ENCODE peak calls at places on chromosome 14, in six cellular contexts. Q is gastrocnemius medialis, Z is tibial artery, Y is tibial nerve, W is HCT116, V is lower lobe of right lung. L is an unnamed sample.

GRCh38 chr14:37054869-37055268 is 117.5 kb downstream of the SLC25A21 start:
- DNase-seq in Q (no peak), Z (no peak), Y (no peak), W (no peak), V (no peak), L (no peak)

GRCh38 chr14:93023039-93023438 is 92.7 kb downstream of the ITPK1 start:
- DNase-seq in Q (no peak), Z (no peak), Y (no peak), W (peak; percentile 37), V (no peak), L (no peak)

GRCh38 chr14:74429991-74430390 is 4.0 kb upstream of the SYNDIG1L start:
- DNase-seq in Q (no peak), Z (no peak), Y (no peak), W (no peak), V (no peak), L (no peak)

GRCh38 chr14:74867673-74868072 is 8.3 kb downstream of the PROX2 start:
- DNase-seq in Q (no peak), Z (peak; percentile 37), Y (no peak), W (no peak), V (no peak), L (no peak)

GRCh38 chr14:49203676-49204075 is 382.5 kb downstream of the RPS29 start:
- DNase-seq in Q (no peak), Z (no peak), Y (no peak), W (no peak), V (no peak), L (no peak)

GRCh38 chr14:37779480-37779879 is 184.1 kb downstream of the TTC6 start:
- DNase-seq in Q (no peak), Z (no peak), Y (no peak), W (no peak), V (no peak), L (no peak)

GRCh38 chr14:75282166-75282547 is 3.5 kb downstream of the FOS start:
- DNase-seq in Q (no peak), Z (no peak), Y (no peak), W (no peak), V (no peak), L (no peak)

GRCh38 chr14:36835145-36835544 is 173.5 kb downstream of the PAX9 start:
- DNase-seq in Q (no peak), Z (no peak), Y (no peak), W (no peak), V (no peak), L (no peak)

GRCh38 chr14:96098309-96098998 is 59.3 kb downstream of the C14orf132 start:
- DNase-seq in Q (no peak), Z (peak; percentile 35), Y (no peak), W (peak; percentile 64), V (no peak), L (peak; percentile 33)

GRCh38 chr14:35155962-35156361 is 33.6 kb downstream of the PRORP start:
- DNase-seq in Q (no peak), Z (no peak), Y (no peak), W (no peak), V (no peak), L (no peak)

GRCh38 chr14:50961606-50962259 is 17.4 kb upstream of the PYGL start:
- DNase-seq in Q (no peak), Z (no peak), Y (no peak), W (no peak), V (no peak), L (no peak)

GRCh38 chr14:30610719-30611388 is 11.3 kb upstream of the SCFD1 start:
- DNase-seq in Q (peak; percentile 15), Z (peak; percentile 73), Y (peak; percentile 55), W (peak; percentile 36), V (peak; percentile 58), L (no peak)

GRCh38 chr14:24219521-24219920 is 3.7 kb upstream of the MDP1 start:
- DNase-seq in Q (no peak), Z (no peak), Y (no peak), W (no peak), V (no peak), L (no peak)

GRCh38 chr14:77097006-77097688 is 911 bp upstream of the CIPC start:
- DNase-seq in Q (no peak), Z (no peak), Y (peak; percentile 54), W (no peak), V (no peak), L (no peak)

GRCh38 chr14:95292660-95293425 is 26.9 kb downstream of the CLMN start:
- DNase-seq in Q (no peak), Z (no peak), Y (no peak), W (no peak), V (no peak), L (no peak)

GRCh38 chr14:22752422-22752821 is 14.1 kb upstream of the OXA1L start:
- DNase-seq in Q (no peak), Z (no peak), Y (no peak), W (no peak), V (no peak), L (no peak)

GRCh38 chr14:90593254-90594040 is 196.6 kb downstream of the CALM1 start:
- DNase-seq in Q (no peak), Z (no peak), Y (no peak), W (no peak), V (no peak), L (no peak)

GRCh38 chr14:54713364-54713763 is 146.4 kb downstream of the SAMD4A start:
- DNase-seq in Q (no peak), Z (no peak), Y (no peak), W (no peak), V (no peak), L (no peak)

GRCh38 chr14:21219120-21219519 is 50.1 kb downstream of the HNRNPC start:
- DNase-seq in Q (no peak), Z (no peak), Y (no peak), W (no peak), V (no peak), L (no peak)

GRCh38 chr14:96212140-96212539 is 7.5 kb downstream of the BDKRB2 start:
- DNase-seq in Q (no peak), Z (no peak), Y (no peak), W (no peak), V (no peak), L (no peak)

GRCh38 chr14:61477845-61478438 is 156.6 kb downstream of the PRKCH start:
- DNase-seq in Q (peak; percentile 26), Z (peak; percentile 87), Y (no peak), W (peak; percentile 40), V (peak; percentile 89), L (no peak)

GRCh38 chr14:61476737-61477410 is 155.5 kb downstream of the PRKCH start:
- DNase-seq in Q (peak; percentile 25), Z (peak; percentile 70), Y (peak; percentile 82), W (no peak), V (no peak), L (no peak)

GRCh38 chr14:61479746-61480502 is 158.5 kb downstream of the PRKCH start:
- DNase-seq in Q (no peak), Z (no peak), Y (no peak), W (no peak), V (no peak), L (no peak)

GRCh38 chr14:61480704-61481285 is 159.4 kb downstream of the PRKCH start:
- DNase-seq in Q (no peak), Z (no peak), Y (no peak), W (no peak), V (no peak), L (no peak)

GRCh38 chr14:61478971-61479473 is 157.6 kb downstream of the PRKCH start:
- DNase-seq in Q (no peak), Z (peak; percentile 41), Y (no peak), W (no peak), V (no peak), L (no peak)
- H3K4me3 ChIP-seq in Q (no peak overlapping the region), Z (no peak overlapping the region), Y (no peak overlapping the region), W (no peak overlapping the region), V (no peak overlapping the region), L (no peak overlapping the region)

GRCh38 chr14:99040711-99041110 is 231.3 kb downstream of the BCL11B start:
- DNase-seq in Q (no peak), Z (no peak), Y (no peak), W (no peak), V (no peak), L (no peak)
- H3K4me1 ChIP-seq in Q (peaks cover 8% of the 10 kb centered on the region), Z (no peaks in the 10 kb centered on the region), Y (peaks cover 2% of the 10 kb centered on the region), W (peaks cover 8% of the 10 kb centered on the region), V (peaks cover 10% of the 10 kb centered on the region), L (no peaks in the 10 kb centered on the region)

GRCh38 chr14:52051251-52051650 is 17.6 kb downstream of the NID2 start:
- DNase-seq in Q (no peak), Z (no peak), Y (no peak), W (no peak), V (no peak), L (no peak)

GRCh38 chr14:52054678-52055077 is 14.2 kb downstream of the NID2 start:
- DNase-seq in Q (no peak), Z (no peak), Y (no peak), W (no peak), V (no peak), L (no peak)

GRCh38 chr14:52051861-52052260 is 17.0 kb downstream of the NID2 start:
- DNase-seq in Q (no peak), Z (no peak), Y (no peak), W (no peak), V (no peak), L (no peak)

GRCh38 chr14:52052991-52053390 is 15.9 kb downstream of the NID2 start:
- DNase-seq in Q (no peak), Z (no peak), Y (no peak), W (no peak), V (no peak), L (no peak)

GRCh38 chr14:52052289-52052943 is 16.4 kb downstream of the NID2 start:
- DNase-seq in Q (no peak), Z (peak; percentile 44), Y (no peak), W (no peak), V (no peak), L (no peak)
- H3K4me3 ChIP-seq in Q (no peak overlapping the region), Z (no peak overlapping the region), Y (no peak overlapping the region), W (no peak overlapping the region), V (no peak overlapping the region), L (no peak overlapping the region)

GRCh38 chr14:100692256-100692655 is 34.4 kb upstream of the DLK1 start:
- DNase-seq in Q (no peak), Z (no peak), Y (no peak), W (no peak), V (no peak), L (no peak)

GRCh38 chr14:100692859-100693558 is 33.7 kb upstream of the DLK1 start:
- DNase-seq in Q (no peak), Z (no peak), Y (no peak), W (peak; percentile 91), V (no peak), L (no peak)

GRCh38 chr14:100693877-100694578 is 32.7 kb upstream of the DLK1 start:
- DNase-seq in Q (no peak), Z (no peak), Y (no peak), W (no peak), V (no peak), L (no peak)

GRCh38 chr14:100690672-100691071 is 36.0 kb upstream of the DLK1 start:
- DNase-seq in Q (no peak), Z (no peak), Y (no peak), W (no peak), V (no peak), L (no peak)

DNA sequence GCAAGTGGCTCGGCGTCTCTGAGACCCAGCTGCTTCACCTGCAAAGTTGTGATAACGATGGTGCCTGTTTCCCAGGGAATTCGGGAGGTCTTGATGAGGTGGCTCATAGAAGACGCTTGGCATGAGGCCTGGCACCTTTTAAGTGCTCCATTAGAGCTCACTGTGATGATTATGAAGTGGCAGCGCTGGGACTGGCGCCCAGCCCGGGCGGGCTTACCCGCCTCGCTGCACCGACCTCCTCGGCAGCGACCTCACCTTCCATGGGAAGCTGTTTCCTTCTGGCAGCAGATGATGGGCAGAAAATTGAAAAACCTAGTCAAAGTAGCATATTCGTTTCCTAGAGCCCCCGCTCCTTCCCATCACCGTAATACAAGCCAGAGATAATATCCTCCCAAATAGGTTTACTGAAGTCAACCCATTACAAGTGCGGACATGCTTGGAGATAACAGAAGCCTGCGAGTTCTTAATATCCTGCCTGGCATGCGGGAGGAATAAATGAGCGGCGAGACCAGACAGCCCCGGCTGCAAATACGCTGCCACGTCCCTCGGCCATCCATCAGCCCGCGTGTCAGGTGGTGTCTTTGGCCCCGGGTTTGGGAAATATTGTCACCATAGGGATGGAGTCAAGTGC is 35.2 kb upstream of the DLK1 start:
- DNase-seq in Q (no peak), Z (no peak), Y (no peak), W (no peak), V (no peak), L (no peak)
- H3K4me1 ChIP-seq in Q (no peaks in the 10 kb centered on the region), Z (no peaks in the 10 kb centered on the region), Y (no peaks in the 10 kb centered on the region), W (peaks cover 79% of the 10 kb centered on the region), V (no peaks in the 10 kb centered on the region), L (peaks cover 2% of the 10 kb centered on the region)